ENCODE peak calls at places on chromosomes 3 and 15, in four cellular contexts. C is COLO829, B is T-helper 9 cell, X is HT-29. M is an unnamed sample.

GRCh38 chr3:161038725-161039124 is 66.4 kb downstream of the B3GALNT1 start:
- DNase-seq in C (no peak), B (no peak), X (no peak), M (no peak)

GRCh38 chr15:73996939-73997338 is 2.4 kb downstream of the PML start:
- DNase-seq in C (no peak), B (no peak), X (no peak), M (no peak)

GRCh38 chr3:56124546-56124945 is 343.7 kb downstream of the ERC2 start:
- DNase-seq in C (no peak), B (no peak), X (no peak), M (no peak)

GRCh38 chr15:51621917-51622268 is 678 bp downstream of the DMXL2 start:
- DNase-seq in C (no peak), B (no peak), X (peak; percentile 79), M (peak; percentile 53)

GRCh38 chr3:149450281-149450680 is 24.2 kb upstream of the TM4SF4 start:
- DNase-seq in C (no peak), B (no peak), X (no peak), M (no peak)

GRCh38 chr3:133757701-133758319 is 11.6 kb downstream of the TF start:
- DNase-seq in C (no peak), B (no peak), X (no peak), M (no peak)

GRCh38 chr15:90930861-90931629 is 1.3 kb downstream of the HDDC3 start:
- DNase-seq in C (no peak), B (no peak), X (peak; percentile 9), M (no peak)

GRCh38 chr3:112644453-112644852 is 3.5 kb upstream of the CCDC80 start:
- DNase-seq in C (no peak), B (no peak), X (no peak), M (no peak)

GRCh38 chr3:133964547-133964946 is 65.2 kb downstream of the SLCO2A1 start:
- DNase-seq in C (no peak), B (no peak), X (peak; percentile 15), M (no peak)

GRCh38 chr3:77186728-77187127 is 146.8 kb downstream of the ROBO2 start:
- DNase-seq in C (peak; percentile 14), B (no peak), X (no peak), M (no peak)

GRCh38 chr3:32117324-32117723 is 10.9 kb downstream of the GPD1L start:
- DNase-seq in C (no peak), B (no peak), X (no peak), M (no peak)

GRCh38 chr3:9947025-9947995 is 4.9 kb downstream of the PRRT3 start:
- DNase-seq in C (peak; percentile 13), B (no peak), X (peak; percentile 83), M (peak; percentile 79)

GRCh38 chr3:123883656-123884257 is 375 bp downstream of the MYLK start:
- DNase-seq in C (no peak), B (no peak), X (no peak), M (peak; percentile 23)

GRCh38 chr3:176872771-176873209 is 324.5 kb downstream of the TBL1XR1 start:
- DNase-seq in C (peak; percentile 56), B (peak; percentile 28), X (peak; percentile 72), M (peak; percentile 29)

GRCh38 chr3:38519651-38520050 is 23.5 kb downstream of the EXOG start:
- DNase-seq in C (no peak), B (no peak), X (no peak), M (no peak)

GRCh38 chr15:88636039-88636438 is 2.8 kb upstream of the ISG20 start:
- DNase-seq in C (no peak), B (peak; percentile 75), X (peak; percentile 92), M (no peak)

GRCh38 chr3:39067286-39067685 is 15.5 kb downstream of the WDR48 start:
- DNase-seq in C (no peak), B (no peak), X (no peak), M (no peak)